ENCODE peak calls at places on chromosomes 1 and 21, in nine cellular contexts. G is activated CD8-positive, alpha-beta memory T cell treated with anti-CD3 and anti-CD28 coated beads, Interleukin-2, amount 50 U/mL, for 48 hours; O is stimulated activated CD4-positive, alpha-beta T cell treated with anti-CD3 and anti-CD28 coated beads, Interleukin-1b, Interleukin-23, amount 100 ng/mL, for 1 hour; Z is HL-60; F is endothelial cell; W is activated naive CD4-positive, alpha-beta T cell; Q is RPMI8226; E is fibroblast of pulmonary artery; R is activated T-cell treated with anti-CD3 and anti-CD28 coated beads for 1 hour. B is an unnamed sample.

GRCh38 chr1:63920154-63921117 is 146.6 kb downstream of the ROR1 start:
- DNase-seq in O (no peak), Z (no peak), W (no peak), G (no peak), E (peak), R (no peak), Q (no peak), F (no peak), B (peak)

GRCh38 chr1:51829058-51829457 is 49.5 kb downstream of the NRDC start:
- DNase-seq in E (no peak), F (no peak), G (no peak), W (no peak), Q (no peak), R (no peak), O (no peak), Z (no peak), B (no peak)

GRCh38 chr1:201175820-201176500 is 14.7 kb upstream of the IGFN1 start:
- DNase-seq in E (no peak), W (no peak), Z (no peak), O (no peak), Q (no peak), R (no peak), G (no peak), F (no peak), B (no peak)

GRCh38 chr21:16020878-16021277 is 291.1 kb downstream of the USP25 start:
- DNase-seq in W (no peak), F (no peak), G (no peak), E (no peak), O (no peak), Q (no peak), R (no peak), Z (no peak), B (no peak)

GRCh38 chr1:53349369-53349705 is 21.5 kb upstream of the LRP8 start:
- DNase-seq in Q (no peak), Z (no peak), F (no peak), W (no peak), R (no peak), G (peak), O (no peak), E (no peak), B (no peak)

GRCh38 chr1:245045087-245045881 is 109.5 kb upstream of the KIF26B start:
- DNase-seq in W (no peak), R (no peak), F (no peak), O (no peak), Q (peak), E (peak), Z (no peak), G (no peak), B (no peak)

GRCh38 chr1:118960567-118961136 is 27.5 kb downstream of the TBX15 start:
- DNase-seq in Q (peak), R (no peak), F (no peak), Z (no peak), G (no peak), E (peak), W (no peak), O (no peak), B (peak)

GRCh38 chr1:111553199-111553598 is 49.8 kb upstream of the ADORA3 start:
- DNase-seq in Z (no peak), R (no peak), F (no peak), Q (no peak), O (no peak), E (peak), G (no peak), W (no peak), B (peak)

GRCh38 chr1:202577381-202577780 is 132.9 kb downstream of the SYT2 start:
- DNase-seq in R (no peak), E (peak), G (no peak), Z (no peak), F (no peak), O (no peak), W (no peak), Q (no peak), B (no peak)

GRCh38 chr1:36638268-36638667 is 155.6 kb upstream of the CSF3R start:
- DNase-seq in E (peak), W (no peak), Q (no peak), O (no peak), Z (no peak), F (no peak), G (no peak), R (no peak), B (no peak)

GRCh38 chr1:97849350-97850339 is 71.2 kb downstream of the DPYD start:
- DNase-seq in Q (peak), R (no peak), O (no peak), W (no peak), E (peak), G (no peak), Z (peak), F (no peak), B (peak)

GRCh38 chr1:205775717-205776056 is 405 bp upstream of the RAB29 start:
- DNase-seq in O (no peak), G (no peak), R (no peak), W (no peak), Q (no peak), F (no peak), Z (peak), E (peak), B (no peak)

GRCh38 chr1:5376538-5377247 is 615.5 kb downstream of the NPHP4 start:
- DNase-seq in O (no peak), Z (no peak), W (no peak), Q (no peak), F (no peak), G (no peak), R (no peak), E (no peak), B (no peak)

GRCh38 chr1:7560128-7560527 is 211.0 kb upstream of the VAMP3 start:
- DNase-seq in W (no peak), G (no peak), E (no peak), O (no peak), Z (no peak), Q (no peak), R (no peak), F (no peak), B (no peak)

GRCh38 chr21:34775793-34776192 is 107.0 kb downstream of the CLIC6 start:
- DNase-seq in O (no peak), Q (no peak), E (no peak), R (no peak), G (no peak), W (no peak), F (no peak), Z (no peak), B (no peak)

GRCh38 chr1:59163268-59164092 is 133.4 kb upstream of the FGGY start:
- DNase-seq in Z (no peak), O (no peak), Q (no peak), E (peak), F (no peak), W (no peak), R (no peak), G (no peak), B (peak)

B was measured in GM04504.